ENCODE peak calls at places on chromosomes 5 and 9, in five cellular contexts. C is IMR-90, T is A549, S is K562, Y is GM12878. I is an unnamed sample.

GRCh38 chr5:169164481-169164925 is 136.4 kb downstream of the SLIT3 start:
- DNase-seq in C (no peak), T (peak), S (no peak), Y (no peak), I (no peak)

GRCh38 chr5:76384705-76385104 is 18.4 kb upstream of the IQGAP2 start:
- DNase-seq in C (no peak), T (no peak), S (no peak), Y (no peak), I (no peak)

GRCh38 chr5:40446910-40447309 is 232.8 kb upstream of the PTGER4 start:
- DNase-seq in C (peak), T (peak), S (no peak), Y (no peak), I (peak)

GRCh38 chr9:18296702-18297531 is 177.0 kb upstream of the ADAMTSL1 start:
- DNase-seq in C (peak), T (no peak), S (no peak), Y (no peak), I (no peak)

GRCh38 chr9:12784461-12785250 is 9.8 kb downstream of the LURAP1L start:
- DNase-seq in C (peak), T (peak), S (peak), Y (no peak), I (peak)

GRCh38 chr5:75706775-75707174 is 10.5 kb downstream of the POC5 start:
- DNase-seq in C (no peak), T (no peak), S (peak), Y (no peak), I (no peak)

GRCh38 chr5:123125172-123125508 is 36.1 kb downstream of the PRDM6 start:
- DNase-seq in C (peak), T (no peak), S (no peak), Y (no peak), I (no peak)

GRCh38 chr9:93081931-93082330 is 14.1 kb upstream of the CARD19 start:
- DNase-seq in C (peak), T (no peak), S (no peak), Y (no peak), I (no peak)

GRCh38 chr9:121974421-121974820 is 118.7 kb downstream of the TTLL11 start:
- DNase-seq in C (no peak), T (no peak), S (no peak), Y (no peak), I (no peak)

GRCh38 chr5:1368236-1368635 is 23.3 kb upstream of the CLPTM1L start:
- DNase-seq in C (no peak), T (no peak), S (no peak), Y (no peak), I (no peak)

GRCh38 chr5:109038209-109038840 is 290.6 kb downstream of the FER start:
- DNase-seq in C (peak), T (no peak), S (no peak), Y (no peak), I (no peak)

GRCh38 chr9:18606831-18607230 is 132.9 kb downstream of the ADAMTSL1 start:
- DNase-seq in C (peak), T (no peak), S (no peak), Y (no peak), I (no peak)

GRCh38 chr5:98929982-98930355 is 1.2 kb upstream of the CHD1 start:
- DNase-seq in C (no peak), T (no peak), S (no peak), Y (no peak), I (no peak)

GRCh38 chr5:59423021-59423420 is 470.5 kb downstream of the PDE4D start:
- DNase-seq in C (no peak), T (no peak), S (no peak), Y (no peak), I (no peak)

GRCh38 chr5:142576804-142577203 is 109.1 kb downstream of the FGF1 start:
- DNase-seq in C (no peak), T (no peak), S (no peak), Y (no peak), I (no peak)

GRCh38 chr5:143729334-143729946 is 82.5 kb upstream of the HMHB1 start:
- DNase-seq in C (no peak), T (no peak), S (no peak), Y (no peak), I (no peak)

GRCh38 chr5:32029291-32029690 is 144.8 kb downstream of the GOLPH3 start:
- DNase-seq in C (peak), T (no peak), S (no peak), Y (no peak), I (no peak)

DNA sequence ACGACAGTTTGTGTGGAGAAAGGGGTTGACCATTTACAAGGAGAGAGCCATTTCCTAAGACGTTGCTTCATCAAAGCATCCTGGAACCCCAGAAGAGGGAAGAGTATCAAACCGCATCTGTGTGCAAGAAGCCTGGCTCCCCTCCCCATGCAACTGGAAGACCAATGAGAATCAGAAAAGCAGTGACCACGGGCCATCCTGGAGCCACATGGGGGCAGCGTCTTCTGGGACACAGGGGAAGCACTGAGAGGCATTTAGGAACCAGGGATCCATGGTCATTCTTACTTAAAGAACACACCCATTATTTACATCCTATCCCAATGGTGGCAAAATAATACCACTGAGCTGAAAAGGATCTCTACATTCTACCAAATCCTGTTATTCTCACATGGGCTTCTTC is 29.3 kb downstream of the SEMA5A start:
- DNase-seq in C (no peak), T (no peak), S (no peak), Y (no peak), I (no peak)
- TF ChIP-seq BHLHE40 in C (no peak), T (no peak), S (no peak), Y (no peak), I (no peak)

DNA sequence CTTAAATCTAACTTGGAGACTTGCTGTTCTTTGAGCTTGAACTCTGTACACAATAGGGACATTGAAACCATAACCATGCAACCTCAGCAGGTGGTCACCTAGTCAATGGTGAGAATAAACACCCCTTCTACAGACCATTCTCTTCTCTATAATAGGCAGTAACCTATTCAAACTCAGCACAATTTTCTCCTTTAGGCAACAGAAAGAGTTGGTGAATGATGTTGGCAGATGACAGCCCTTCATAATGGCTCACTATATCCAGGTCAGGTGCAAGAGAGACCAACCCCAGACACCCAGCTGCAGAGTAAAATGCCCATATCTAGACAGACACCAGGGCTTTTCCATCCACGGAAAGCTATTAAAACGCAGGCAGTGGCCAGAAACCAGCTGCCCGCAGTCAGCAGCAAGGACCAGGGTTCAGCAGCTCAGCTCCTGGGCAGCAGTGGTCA is 106.7 kb downstream of the SERINC5 start:
- DNase-seq in C (no peak), T (no peak), S (no peak), Y (no peak), I (no peak)
- TF ChIP-seq SMC3 in C (no peak), T (no peak), S (no peak), Y (no peak), I (no peak)

GRCh38 chr5:74493426-74493825 is 147.1 kb downstream of the ENC1 start:
- DNase-seq in C (no peak), T (no peak), S (no peak), Y (no peak), I (no peak)
- TF ChIP-seq BHLHE40 in C (no peak), T (no peak), S (no peak), Y (no peak), I (no peak)

GRCh38 chr9:36146666-36147065 is 10.1 kb downstream of the GLIPR2 start:
- DNase-seq in C (no peak), T (no peak), S (no peak), Y (no peak), I (no peak)

GRCh38 chr9:36149197-36149596 is 12.7 kb downstream of the GLIPR2 start:
- DNase-seq in C (peak), T (no peak), S (no peak), Y (no peak), I (no peak)

GRCh38 chr9:36150529-36151305 is 14.2 kb downstream of the GLIPR2 start:
- DNase-seq in C (peak), T (no peak), S (no peak), Y (no peak), I (peak)

GRCh38 chr9:36147441-36148175 is 11.1 kb downstream of the GLIPR2 start:
- DNase-seq in C (no peak), T (no peak), S (no peak), Y (no peak), I (no peak)

DNA sequence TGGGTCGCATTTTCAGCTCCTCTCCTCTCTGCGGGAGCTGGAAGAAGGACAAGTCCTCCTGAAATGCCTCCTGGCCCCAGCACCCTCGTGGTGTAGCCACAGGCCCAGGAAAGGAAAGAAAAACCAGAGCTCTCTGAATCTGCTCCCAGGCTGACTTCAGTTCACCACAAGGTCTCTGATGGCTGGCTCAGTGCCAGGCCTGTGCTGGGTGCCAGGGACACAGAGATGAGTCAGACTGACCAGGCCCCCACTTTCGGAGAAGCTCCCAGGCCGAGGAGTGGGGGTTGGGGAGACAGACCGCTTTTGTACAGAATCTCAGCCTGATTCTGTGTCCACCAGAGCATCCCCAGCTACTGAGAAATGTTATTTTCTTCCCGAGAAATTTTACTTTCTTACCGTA is 12.1 kb downstream of the GLIPR2 start:
- DNase-seq in C (peak), T (peak), S (peak), Y (peak), I (peak)
- TF ChIP-seq SMC3 in C (peak), T (no peak), S (no peak), Y (no peak), I (no peak)

GRCh38 chr5:53422539-53422938 is 57.9 kb upstream of the FST start:
- DNase-seq in C (peak), T (no peak), S (no peak), Y (no peak), I (no peak)

GRCh38 chr5:53419247-53419646 is 61.2 kb upstream of the FST start:
- DNase-seq in C (peak), T (no peak), S (no peak), Y (no peak), I (no peak)

GRCh38 chr5:53418409-53418808 is 62.0 kb upstream of the FST start:
- DNase-seq in C (peak), T (no peak), S (no peak), Y (no peak), I (no peak)

GRCh38 chr5:53416144-53416730 is 64.2 kb upstream of the FST start:
- DNase-seq in C (no peak), T (no peak), S (no peak), Y (no peak), I (no peak)

DNA sequence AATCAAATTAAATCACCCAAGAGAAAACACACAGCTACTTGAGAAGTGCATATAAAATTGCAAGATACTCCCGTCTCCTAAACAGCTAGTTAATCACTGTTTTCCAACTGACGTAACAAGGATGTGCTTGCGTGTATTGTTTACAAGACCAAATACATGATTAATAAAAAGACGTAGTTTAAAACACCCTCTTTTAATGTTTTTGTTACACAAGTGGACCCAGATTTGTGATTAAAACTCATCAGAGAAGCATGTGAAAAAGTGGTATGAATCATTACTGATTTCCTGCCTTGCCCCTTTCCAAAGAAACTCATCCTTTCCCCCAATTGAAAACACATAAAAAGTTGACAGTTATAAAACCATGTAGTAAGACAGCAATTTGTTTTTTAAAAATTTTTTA is 61.6 kb upstream of the FST start:
- DNase-seq in C (peak), T (no peak), S (no peak), Y (no peak), I (no peak)
- TF ChIP-seq BHLHE40 in C (peak), T (no peak), S (no peak), Y (no peak), I (no peak)

GRCh38 chr9:38435526-38435925 is 11.3 kb upstream of the IGFBPL1 start:
- DNase-seq in C (no peak), T (no peak), S (no peak), Y (no peak), I (no peak)

GRCh38 chr9:38434365-38434764 is 10.1 kb upstream of the IGFBPL1 start:
- DNase-seq in C (no peak), T (no peak), S (no peak), Y (no peak), I (peak)

GRCh38 chr9:38431101-38431500 is 6.8 kb upstream of the IGFBPL1 start:
- DNase-seq in C (no peak), T (no peak), S (no peak), Y (no peak), I (no peak)

GRCh38 chr9:38434833-38435232 is 10.6 kb upstream of the IGFBPL1 start:
- DNase-seq in C (no peak), T (no peak), S (no peak), Y (no peak), I (peak)

DNA sequence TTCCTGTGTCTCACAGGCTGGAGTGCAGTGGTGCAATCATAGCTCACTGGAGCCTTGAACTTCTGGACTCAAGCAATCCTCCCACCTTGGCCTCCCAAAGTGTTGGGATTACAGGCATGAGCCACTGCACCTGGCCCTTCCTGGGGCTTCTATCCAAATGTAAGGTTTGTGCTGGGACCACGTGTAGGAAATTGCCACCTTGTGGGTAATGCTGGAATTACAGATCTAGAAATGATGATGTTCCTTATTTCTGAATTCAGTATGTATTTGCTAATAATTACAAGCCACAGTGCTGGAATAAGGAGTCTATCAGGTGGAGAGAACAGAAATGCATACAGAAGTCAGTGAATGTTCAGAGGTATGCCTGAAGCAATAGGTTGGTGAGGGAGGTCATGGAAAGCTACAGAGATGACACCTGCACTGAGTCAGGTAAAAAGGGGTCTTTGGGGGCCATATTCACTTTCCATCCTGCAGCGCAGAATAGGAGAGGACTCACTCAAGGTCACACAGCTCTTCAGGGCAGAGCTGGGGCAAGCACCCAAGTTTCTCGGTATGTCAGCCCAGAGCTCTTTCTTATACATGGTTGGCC is 8.8 kb upstream of the IGFBPL1 start:
- DNase-seq in C (peak), T (peak), S (peak), Y (no peak), I (peak)
- TF ChIP-seq SMC3 in C (peak), T (peak), S (peak), Y (peak), I (peak)

GRCh38 chr9:126301196-126301595 is 25.4 kb upstream of the MVB12B start:
- DNase-seq in C (no peak), T (no peak), S (no peak), Y (no peak), I (no peak)

GRCh38 chr9:126298319-126298801 is 28.3 kb upstream of the MVB12B start:
- DNase-seq in C (no peak), T (no peak), S (no peak), Y (no peak), I (no peak)

GRCh38 chr9:126297656-126298318 is 28.8 kb upstream of the MVB12B start:
- DNase-seq in C (no peak), T (no peak), S (no peak), Y (no peak), I (no peak)

GRCh38 chr9:126301985-126302603 is 24.5 kb upstream of the MVB12B start:
- DNase-seq in C (peak), T (peak), S (peak), Y (no peak), I (peak)

GRCh38 chr9:126299706-126300276 is 26.8 kb upstream of the MVB12B start:
- DNase-seq in C (no peak), T (no peak), S (no peak), Y (no peak), I (peak)
- TF ChIP-seq BHLHE40 in C (no peak), T (no peak), S (no peak), Y (no peak), I (no peak)

I was measured in HepG2.